ENCODE peak calls at places on chromosomes 3 and 15, in five cellular contexts. M, Y, L, I and U are unnamed samples.

GRCh38 chr3:169058681-169059080 is 604.8 kb downstream of the MECOM start:
- DNase-seq in M (no peak), Y (no peak), L (no peak), I (no peak), U (no peak)

GRCh38 chr3:107683447-107683846 is 160.7 kb downstream of the BBX start:
- DNase-seq in M (no peak), Y (no peak), L (no peak), I (no peak), U (peak)

GRCh38 chr15:31461911-31462480 is 135.4 kb downstream of the KLF13 start:
- DNase-seq in M (no peak), Y (no peak), L (no peak), I (no peak), U (no peak)

GRCh38 chr15:33083232-33084006 is 111.1 kb downstream of the FMN1 start:
- DNase-seq in M (no peak), Y (no peak), L (no peak), I (no peak), U (no peak)

GRCh38 chr3:11612515-11613184 is 31.1 kb downstream of the VGLL4 start:
- DNase-seq in M (no peak), Y (no peak), L (no peak), I (no peak), U (no peak)

GRCh38 chr3:32780735-32781210 is 37.0 kb upstream of the TRIM71 start:
- DNase-seq in M (peak), Y (peak), L (peak), I (peak), U (peak)

GRCh38 chr3:18758047-18758704 is 333.0 kb upstream of the SATB1 start:
- DNase-seq in M (no peak), Y (no peak), L (peak), I (peak), U (peak)

GRCh38 chr3:101084404-101084803 is 91.2 kb upstream of the ABI3BP start:
- DNase-seq in M (no peak), Y (no peak), L (no peak), I (no peak), U (no peak)

GRCh38 chr3:42802876-42803799 is 1.2 kb downstream of the HIGD1A start:
- DNase-seq in M (no peak), Y (no peak), L (peak), I (no peak), U (peak)

GRCh38 chr3:175179055-175179454 is 319.9 kb downstream of the NAALADL2 start:
- DNase-seq in M (no peak), Y (no peak), L (no peak), I (no peak), U (no peak)

GRCh38 chr15:72800819-72801481 is 17.4 kb upstream of the ADPGK start:
- DNase-seq in M (no peak), Y (no peak), L (no peak), I (no peak), U (peak)

GRCh38 chr3:179410317-179410716 is 41.0 kb downstream of the GNB4 start:
- DNase-seq in M (peak), Y (peak), L (peak), I (no peak), U (peak)

GRCh38 chr3:134650431-134651346 is at the start of gene KY:
- DNase-seq in M (peak), Y (no peak), L (peak), I (no peak), U (peak)
- H3K4me3 ChIP-seq in M (peak), Y (peak), L (peak), I (peak), U (peak)

GRCh38 chr3:84547971-84548970 is 410.5 kb upstream of the CADM2 start:
- DNase-seq in M (no peak), Y (no peak), L (peak), I (no peak), U (peak)
- TF ChIP-seq CTCF in M (no peak), Y (peak), L (peak), I (peak), U (peak)

GRCh38 chr3:130854208-130854864 is 39.5 kb upstream of the ATP2C1 start:
- DNase-seq in M (no peak), Y (no peak), L (no peak), I (no peak), U (no peak)

GRCh38 chr3:130849111-130849552 is 44.8 kb upstream of the ATP2C1 start:
- DNase-seq in M (no peak), Y (no peak), L (no peak), I (no peak), U (no peak)

GRCh38 chr3:130846181-130846580 is 47.7 kb upstream of the ATP2C1 start:
- DNase-seq in M (no peak), Y (no peak), L (no peak), I (no peak), U (no peak)

GRCh38 chr3:130850044-130850797 is 43.7 kb upstream of the ATP2C1 start:
- DNase-seq in M (peak), Y (peak), L (no peak), I (peak), U (peak)

DNA sequence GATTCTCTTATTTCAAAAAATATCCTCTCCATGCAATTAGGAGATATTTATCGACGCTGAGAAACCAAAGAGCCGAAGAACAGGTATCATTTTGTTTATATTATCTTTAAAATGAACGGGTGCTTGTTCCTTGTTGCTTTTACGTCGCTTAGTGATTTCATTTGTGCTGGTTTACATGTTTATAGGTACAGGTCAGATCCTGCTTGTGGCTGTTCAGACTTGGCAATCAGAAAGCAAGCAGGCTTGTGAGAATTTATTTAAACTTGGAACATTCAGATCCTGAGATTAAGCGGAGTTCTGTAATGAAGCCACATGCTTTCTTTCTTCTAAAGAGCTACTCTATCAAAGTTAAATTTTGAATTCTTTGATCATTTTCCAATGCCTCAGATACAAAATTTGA is 43.0 kb upstream of the ATP2C1 start:
- DNase-seq in M (no peak), Y (no peak), L (no peak), I (no peak), U (peak)
- H3K4me3 ChIP-seq in M (no peak), Y (no peak), L (no peak), I (no peak), U (no peak)

GRCh38 chr3:118863731-118864322 is 170.8 kb downstream of the IGSF11 start:
- DNase-seq in M (no peak), Y (no peak), L (peak), I (no peak), U (no peak)
- TF ChIP-seq CTCF in M (no peak), Y (no peak), L (peak), I (no peak), U (no peak)

DNA sequence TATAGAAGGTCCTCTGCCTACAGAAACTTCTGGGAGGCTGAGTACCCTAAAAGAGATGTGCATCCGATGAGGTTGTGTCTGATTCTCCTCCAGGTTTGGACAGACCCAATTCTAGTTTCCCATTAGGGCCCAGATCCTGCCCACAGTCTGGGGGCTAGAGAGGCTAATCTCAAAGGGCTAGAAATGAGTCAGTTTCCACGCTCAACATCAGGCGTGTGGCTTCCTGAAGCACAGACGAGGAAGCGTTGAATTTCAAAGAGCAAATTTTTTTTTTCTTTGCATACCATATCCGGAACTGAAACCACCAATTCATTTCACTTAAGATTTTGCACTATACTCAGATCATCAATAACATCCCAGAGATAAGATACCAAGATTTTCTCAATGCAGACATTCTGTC is 173.8 kb upstream of the BCL6 start:
- DNase-seq in M (no peak), Y (peak), L (no peak), I (no peak), U (no peak)
- H3K4me3 ChIP-seq in M (no peak), Y (no peak), L (no peak), I (no peak), U (no peak)

DNA sequence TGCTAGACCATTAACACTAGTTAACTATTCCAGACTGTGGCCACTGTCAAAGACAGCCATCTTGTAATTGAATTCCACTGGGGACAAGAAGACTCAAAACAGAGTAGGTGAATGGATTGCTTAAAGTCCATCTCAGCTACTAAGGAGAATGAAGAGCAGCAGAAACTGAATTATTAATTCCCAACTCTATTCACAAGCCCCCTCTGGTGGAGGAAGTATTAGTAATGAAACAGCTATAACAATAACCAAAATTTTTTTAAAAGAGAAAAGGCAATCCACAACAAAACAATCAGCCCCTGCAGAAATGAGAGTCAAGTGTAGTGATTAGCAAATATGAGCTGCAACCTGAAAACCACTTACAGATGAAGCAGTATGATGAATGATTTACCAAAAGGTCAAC is 302.8 kb downstream of the FHIT start:
- DNase-seq in M (no peak), Y (peak), L (no peak), I (no peak), U (peak)
- TF ChIP-seq CTCF in M (peak), Y (peak), L (peak), I (no peak), U (peak)